ENCODE peak calls at places on chromosome 19, in six cellular contexts. Y is CD8-positive, alpha-beta T cell; K is left ventricle myocardium inferior; T is right atrium auricular region; S is neural progenitor cell; E is psoas muscle. H is an unnamed sample. For H3K36me3, the result is how much of the 10 kb centered on the place peaks cover.

GRCh38 chr19:32339988-32340874 is 5.2 kb upstream of the ZNF507 start:
- DNase-seq in S (peak), K (peak), E (peak), T (peak), Y (peak), H (peak)

GRCh38 chr19:45123440-45123850 is 30.5 kb downstream of the PPP1R37 start:
- DNase-seq in Y (no peak), K (no peak), S (no peak), E (no peak), T (no peak), H (no peak)

GRCh38 chr19:8832132-8833021 is at the start of the genes MBD3L1 and ZNF558:
- DNase-seq in T (peak), Y (peak), S (peak), E (peak), K (peak), H (peak)

GRCh38 chr19:49713236-49713845 is 22.4 kb downstream of the CPT1C start:
- DNase-seq in Y (no peak), S (no peak), T (no peak), E (no peak), K (no peak), H (no peak)

GRCh38 chr19:48681127-48681470 is 8.3 kb upstream of the NTN5 start:
- DNase-seq in Y (no peak), T (no peak), K (no peak), S (no peak), E (no peak), H (no peak)

GRCh38 chr19:9947441-9947840 is 11.1 kb upstream of the OLFM2 start:
- DNase-seq in Y (no peak), E (no peak), K (no peak), T (no peak), S (no peak), H (no peak)

GRCh38 chr19:14405758-14406644 is 13.1 kb downstream of the DDX39A start:
- DNase-seq in K (peak), T (peak), S (peak), E (peak), Y (peak), H (peak)

GRCh38 chr19:8610041-8610927 is at the start of gene ADAMTS10:
- DNase-seq in K (peak), T (no peak), Y (peak), E (no peak), S (peak), H (no peak)

GRCh38 chr19:54850930-54851329 is 687 bp downstream of the KIR3DL2 start:
- DNase-seq in S (no peak), Y (no peak), K (no peak), T (no peak), E (no peak), H (no peak)

GRCh38 chr19:39307822-39308530 is 11.8 kb downstream of the IFNL1 start:
- DNase-seq in E (no peak), Y (no peak), K (no peak), T (no peak), S (peak), H (no peak)

GRCh38 chr19:58584498-58585441 is 11.6 kb upstream of the MZF1 start:
- DNase-seq in K (no peak), E (no peak), S (no peak), T (peak), Y (no peak), H (no peak)

GRCh38 chr19:52637718-52638585 is at the start of gene ZNF83:
- DNase-seq in T (peak), E (peak), Y (peak), K (peak), S (peak), H (peak)

GRCh38 chr19:32651729-32652140 is 23.2 kb downstream of the ANKRD27 start:
- DNase-seq in Y (no peak), E (no peak), S (peak), T (no peak), K (peak), H (no peak)

GRCh38 chr19:52739576-52739975 is 4.7 kb upstream of the ZNF611 start:
- DNase-seq in Y (no peak), E (no peak), S (no peak), T (no peak), K (no peak), H (no peak)

GRCh38 chr19:40640744-40641143 is 39.6 kb downstream of the LTBP4 start:
- DNase-seq in E (no peak), S (no peak), Y (no peak), T (no peak), K (peak), H (no peak)

GRCh38 chr19:8161135-8161646 is 11.8 kb upstream of the FBN3 start:
- DNase-seq in K (no peak), T (no peak), Y (no peak), S (peak), E (no peak), H (peak)

GRCh38 chr19:3775831-3776230 is 3.8 kb upstream of the RAX2 start:
- DNase-seq in E (no peak), K (no peak), T (no peak), Y (no peak), S (no peak), H (no peak)

GRCh38 chr19:41957838-41958366 is 1.2 kb downstream of the RABAC1 start:
- DNase-seq in Y (peak), E (peak), K (peak), T (peak), S (peak), H (peak)

GRCh38 chr19:45643927-45644771 is 5.0 kb upstream of the EML2 start:
- DNase-seq in E (no peak), T (no peak), S (no peak), Y (no peak), K (no peak), H (no peak)

GRCh38 chr19:17220207-17220758 is 5.1 kb downstream of the USE1 start:
- DNase-seq in S (no peak), K (no peak), Y (no peak), T (peak), E (peak), H (no peak)

GRCh38 chr19:31350033-31350692 is 927 bp upstream of the TSHZ3 start:
- DNase-seq in E (peak), Y (no peak), K (peak), S (peak), T (no peak), H (no peak)

GRCh38 chr19:28140201-28140600 is 1072.8 kb downstream of the UQCRFS1 start:
- DNase-seq in T (no peak), Y (no peak), S (no peak), E (no peak), K (no peak), H (no peak)

GRCh38 chr19:19531951-19532805 is 3.5 kb downstream of the YJEFN3 start:
- DNase-seq in S (peak), T (peak), E (peak), Y (peak), K (peak), H (peak)

GRCh38 chr19:16627194-16627927 is 643 bp downstream of the MED26 start:
- DNase-seq in T (no peak), S (peak), Y (peak), E (peak), K (no peak), H (no peak)

GRCh38 chr19:8517551-8518442 is 3.8 kb upstream of the ZNF414 start:
- DNase-seq in T (no peak), Y (peak), K (no peak), E (no peak), S (no peak), H (no peak)

GRCh38 chr19:38401148-38401547 is 1.7 kb upstream of the FAM98C start:
- DNase-seq in S (no peak), T (no peak), K (no peak), E (no peak), Y (no peak), H (no peak)

GRCh38 chr19:9910625-9911024 is 25.7 kb downstream of the OLFM2 start:
- DNase-seq in Y (no peak), T (no peak), E (no peak), K (no peak), S (no peak), H (no peak)

GRCh38 chr19:41997851-41998229 is 3.8 kb upstream of the ATP1A3 start:
- DNase-seq in E (no peak), Y (no peak), T (no peak), K (no peak), S (no peak), H (no peak)

DNA sequence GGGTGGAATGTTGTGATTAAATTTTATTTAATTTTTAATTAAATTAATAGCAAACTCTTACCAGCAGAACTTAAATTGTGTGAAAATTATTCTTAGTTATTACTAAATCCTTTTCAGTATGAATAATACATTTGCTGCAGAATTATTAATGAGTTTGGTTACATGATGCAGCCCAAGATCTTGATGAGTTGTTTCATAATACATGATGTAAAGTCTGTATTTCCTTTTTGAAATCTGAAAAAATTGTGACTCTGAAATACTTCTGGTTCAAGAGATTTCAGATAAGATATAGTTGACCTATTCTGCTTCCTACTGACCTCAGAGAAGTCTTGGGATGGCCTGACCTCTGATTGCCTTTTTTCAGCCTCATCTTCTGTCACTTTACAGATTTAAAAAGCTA is 11.1 kb downstream of the SAE1 start:
- DNase-seq in T (no peak), K (no peak), S (no peak), E (no peak), Y (no peak), H (no peak)
- TF ChIP-seq CTCF in T (no peak), K (no peak), S (no peak), E (no peak), Y (no peak), H (no peak)

DNA sequence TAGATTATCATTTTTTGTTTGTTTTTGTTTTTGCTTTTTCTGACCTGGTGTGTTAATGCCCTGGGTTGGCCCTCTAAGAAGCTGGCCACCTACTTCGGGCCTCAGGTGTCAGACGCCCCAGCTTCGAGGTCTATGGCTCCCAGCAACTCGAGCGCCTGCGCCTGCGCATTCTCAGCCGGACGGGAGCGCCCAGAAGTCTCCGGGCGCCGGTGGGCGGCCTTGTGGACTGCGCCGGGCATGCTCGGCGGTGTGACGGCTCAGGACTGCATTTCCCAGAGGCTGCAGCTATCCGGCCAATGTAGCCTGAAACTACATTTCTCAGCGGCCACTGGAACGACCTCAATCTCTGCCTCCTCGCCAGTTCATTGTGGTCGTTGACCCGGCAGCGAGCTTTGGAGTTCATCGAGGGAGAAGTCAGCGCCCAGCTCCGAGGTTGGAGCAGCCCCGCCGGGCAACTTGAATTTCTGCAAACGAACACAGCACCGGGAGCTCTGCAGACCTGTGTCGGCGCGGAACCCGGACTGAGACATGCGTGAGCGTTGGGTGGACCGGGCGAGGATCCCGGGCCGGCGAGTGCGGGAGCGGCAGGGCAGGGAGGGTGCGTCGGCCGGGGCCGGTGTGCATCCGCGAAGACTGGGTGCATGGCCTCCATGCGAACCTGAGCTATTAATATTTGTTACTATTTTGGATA is at the start of gene ZNF30:
- DNase-seq in T (peak), Y (peak), S (peak), E (peak), K (peak), H (peak)
- H3K4me3 ChIP-seq in T (peak), Y (peak), S (peak), E (peak), K (peak), H (peak)

GRCh38 chr19:11611730-11612129 is 14.4 kb downstream of the ZNF627 start:
- DNase-seq in K (no peak), E (no peak), T (no peak), Y (no peak), S (no peak), H (no peak)

GRCh38 chr19:11612816-11613511 is 15.7 kb downstream of the ZNF627 start:
- DNase-seq in Y (no peak), T (no peak), S (no peak), E (no peak), K (no peak), H (no peak)

GRCh38 chr19:11617207-11618062 is 20.2 kb downstream of the ZNF627 start:
- DNase-seq in S (no peak), K (no peak), E (no peak), T (no peak), Y (no peak), H (no peak)
- H3K36me3 ChIP-seq in S (half or more), K (half or more), E (under half), T (half or more), Y (under half), H (under half)

GRCh38 chr19:12801466-12802266 is at the start of the genes PRDX2 and THSD8:
- DNase-seq in E (peak), S (peak), Y (peak), K (peak), T (no peak), H (peak)
- TF ChIP-seq CTCF in E (peak), S (no peak), Y (no peak), K (no peak), T (no peak), H (no peak)

GRCh38 chr19:2721570-2722540 is 683 bp upstream of the DIRAS1 start:
- DNase-seq in E (no peak), T (no peak), K (no peak), S (no peak), Y (no peak), H (no peak)
- H3K4me3 ChIP-seq in E (peak), T (peak), K (peak), S (peak), Y (no peak), H (no peak)

H was measured in lung.